ENCODE peak calls at places on chromosome 4, in six cellular contexts. B is A549, Q is HepG2, U is ovary, R is suprapubic skin, I is sigmoid colon. S is an unnamed sample.

GRCh38 chr4:95510145-95510544 is 38.6 kb downstream of the UNC5C start:
- DNase-seq in R (no peak), U (no peak), I (no peak), B (peak), Q (peak), S (no peak)

GRCh38 chr4:8281519-8282133 is 12.1 kb downstream of the HTRA3 start:
- DNase-seq in Q (no peak), U (peak), I (peak), R (peak), B (no peak), S (no peak)

GRCh38 chr4:179867300-179867878 is 2375.8 kb upstream of the TENM3 start:
- DNase-seq in Q (peak), I (no peak), R (no peak), B (peak), U (no peak), S (no peak)

GRCh38 chr4:1208970-1209704 is 36.8 kb upstream of the SPON2 start:
- DNase-seq in Q (no peak), B (no peak), R (peak), U (no peak), I (peak), S (no peak)

GRCh38 chr4:140163029-140163810 is 9.2 kb upstream of the MAML3 start:
- DNase-seq in I (no peak), R (no peak), B (no peak), Q (no peak), U (peak), S (no peak)

GRCh38 chr4:149521611-149522010 is 294.0 kb downstream of the IQCM start:
- DNase-seq in B (no peak), Q (no peak), U (no peak), I (no peak), R (no peak), S (no peak)

GRCh38 chr4:97912151-97912550 is 231.1 kb downstream of the STPG2 start:
- DNase-seq in B (no peak), U (no peak), I (no peak), Q (no peak), R (no peak), S (peak)

GRCh38 chr4:39621582-39621981 is 17.1 kb downstream of the SMIM14 start:
- DNase-seq in Q (peak), U (peak), B (peak), I (no peak), R (no peak), S (peak)

GRCh38 chr4:7823416-7823824 is 116.2 kb downstream of the AFAP1 start:
- DNase-seq in B (peak), I (peak), U (peak), Q (peak), R (no peak), S (peak)

GRCh38 chr4:158958489-158959270 is 144.2 kb upstream of the RAPGEF2 start:
- DNase-seq in I (no peak), R (no peak), B (no peak), Q (no peak), U (no peak), S (no peak)

GRCh38 chr4:75494563-75494962 is 19.6 kb downstream of the RCHY1 start:
- DNase-seq in Q (no peak), R (no peak), I (no peak), U (no peak), B (no peak), S (no peak)

GRCh38 chr4:4325321-4325720 is 35.3 kb downstream of the ZBTB49 start:
- DNase-seq in Q (peak), U (no peak), I (peak), R (peak), B (no peak), S (no peak)

GRCh38 chr4:92172203-92172602 is 131.6 kb upstream of the GRID2 start:
- DNase-seq in Q (no peak), U (no peak), B (no peak), I (no peak), R (no peak), S (no peak)
- TF ChIP-seq CTCF in Q (no peak), U (no peak), B (no peak), I (no peak), R (no peak), S (no peak)

GRCh38 chr4:122229857-122230256 is 77.7 kb downstream of the BLTP1 start:
- DNase-seq in R (no peak), Q (no peak), I (no peak), U (no peak), B (no peak), S (no peak)
- TF ChIP-seq EP300 in R (no peak), Q (no peak), I (no peak), U (no peak), B (no peak), S (no peak)

GRCh38 chr4:6250984-6251295 is 18.7 kb upstream of the WFS1 start:
- DNase-seq in R (no peak), B (no peak), I (no peak), Q (no peak), U (no peak), S (no peak)
- TF ChIP-seq CTCF in R (no peak), B (no peak), I (no peak), Q (no peak), U (no peak), S (no peak)

DNA sequence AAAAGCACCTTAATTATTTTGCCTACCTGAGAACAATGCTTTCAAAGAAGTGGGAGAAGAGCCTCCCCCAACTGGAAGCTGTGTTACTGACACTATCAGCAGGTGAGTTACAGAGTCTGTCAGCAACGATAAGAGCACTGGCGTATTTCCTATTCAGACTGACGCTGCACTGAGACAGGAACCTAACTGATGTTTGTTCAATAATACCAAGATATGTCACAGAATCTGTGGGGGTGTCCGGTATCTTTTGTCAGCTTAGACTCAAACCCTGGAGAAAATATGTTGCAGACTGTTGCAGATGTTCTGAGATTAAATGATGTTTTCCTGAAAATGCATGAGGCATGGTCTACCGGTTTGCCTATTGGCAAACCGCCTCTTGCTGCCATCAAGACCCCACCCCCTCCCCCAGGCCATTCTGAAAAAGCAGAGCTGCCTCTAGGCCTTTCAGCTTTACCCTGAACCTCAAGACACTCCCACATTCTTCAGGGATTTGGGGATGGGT is 115.2 kb upstream of the KIT start:
- DNase-seq in R (no peak), Q (no peak), B (no peak), I (no peak), U (no peak), S (no peak)
- TF ChIP-seq EP300 in R (no peak), Q (no peak), B (no peak), I (no peak), U (no peak), S (no peak)

GRCh38 chr4:76666940-76667532 is 230.9 kb downstream of the SOWAHB start:
- DNase-seq in R (no peak), U (no peak), B (no peak), I (no peak), Q (no peak), S (no peak)
- TF ChIP-seq CTCF in R (no peak), U (no peak), B (no peak), I (no peak), Q (no peak), S (no peak)

GRCh38 chr4:59091376-59092142 is 1981.4 kb upstream of the IGFBP7 start:
- DNase-seq in I (peak), B (no peak), U (no peak), R (no peak), Q (no peak), S (no peak)

GRCh38 chr4:59086410-59086809 is 1976.2 kb upstream of the IGFBP7 start:
- DNase-seq in Q (no peak), U (no peak), B (no peak), I (no peak), R (no peak), S (no peak)
- TF ChIP-seq EP300 in Q (no peak), U (no peak), B (no peak), I (no peak), R (no peak), S (no peak)

S was measured in stomach.